ENCODE peak calls at places on chromosomes 3 and 15, in seven cellular contexts. G, L, T, D, S, N and K are unnamed samples. For H3K4me1, the result is how much of the 10 kb centered on the place peaks cover.

GRCh38 chr15:48191574-48192225 is at the start of gene CTXN2:
- DNase-seq in G (no peak), L (no peak), T (no peak), D (no peak), S (peak), N (no peak), K (no peak)

GRCh38 chr15:42727740-42728355 is 9.1 kb downstream of the CDAN1 start:
- DNase-seq in G (no peak), L (no peak), T (no peak), D (no peak), S (no peak), N (no peak), K (no peak)

GRCh38 chr15:25800761-25801515 is 62.2 kb downstream of the ATP10A start:
- DNase-seq in G (no peak), L (no peak), T (no peak), D (no peak), S (no peak), N (no peak), K (no peak)

GRCh38 chr3:141521781-141522180 is 35.0 kb downstream of the RASA2 start:
- DNase-seq in G (no peak), L (no peak), T (no peak), D (no peak), S (no peak), N (no peak), K (no peak)

GRCh38 chr15:82648257-82649103 is 1.3 kb upstream of the CPEB1 start:
- DNase-seq in G (no peak), L (no peak), T (no peak), D (no peak), S (peak), N (no peak), K (no peak)

GRCh38 chr15:98875309-98875708 is 132.3 kb downstream of the PGPEP1L start:
- DNase-seq in G (no peak), L (no peak), T (peak), D (peak), S (no peak), N (no peak), K (no peak)

GRCh38 chr3:125039897-125040175 is 16.0 kb downstream of the HEG1 start:
- DNase-seq in G (no peak), L (no peak), T (no peak), D (no peak), S (no peak), N (no peak), K (no peak)

GRCh38 chr3:26438325-26438940 is 184.1 kb upstream of the LRRC3B start:
- DNase-seq in G (no peak), L (no peak), T (no peak), D (no peak), S (no peak), N (no peak), K (no peak)

GRCh38 chr15:77966540-77967290 is 110.8 kb downstream of the TBC1D2B start:
- DNase-seq in G (peak), L (no peak), T (peak), D (peak), S (peak), N (peak), K (no peak)

GRCh38 chr15:32803631-32804030 is 85.8 kb downstream of the GREM1 start:
- DNase-seq in G (no peak), L (no peak), T (no peak), D (peak), S (no peak), N (no peak), K (no peak)

GRCh38 chr15:91694829-91695205 is 158.7 kb upstream of the SLCO3A1 start:
- DNase-seq in G (no peak), L (no peak), T (no peak), D (peak), S (no peak), N (no peak), K (no peak)

GRCh38 chr3:114504941-114505632 is 211.3 kb downstream of the TIGIT start:
- DNase-seq in G (no peak), L (no peak), T (no peak), D (peak), S (no peak), N (no peak), K (no peak)

GRCh38 chr3:28348286-28348636 is 260 bp upstream of the ZCWPW2 start:
- DNase-seq in G (no peak), L (no peak), T (no peak), D (peak), S (no peak), N (no peak), K (no peak)

GRCh38 chr15:61834076-61834697 is 226.1 kb downstream of the VPS13C start:
- DNase-seq in G (peak), L (peak), T (peak), D (peak), S (peak), N (peak), K (peak)

GRCh38 chr15:56042982-56043980 is 49.9 kb upstream of the NEDD4 start:
- DNase-seq in G (no peak), L (no peak), T (no peak), D (no peak), S (peak), N (no peak), K (no peak)

GRCh38 chr3:135366816-135367215 is 571.8 kb downstream of the EPHB1 start:
- DNase-seq in G (no peak), L (no peak), T (no peak), D (no peak), S (no peak), N (no peak), K (no peak)

GRCh38 chr3:32430900-32431299 is 39.2 kb downstream of the CMTM7 start:
- DNase-seq in G (no peak), L (no peak), T (no peak), D (no peak), S (no peak), N (no peak), K (no peak)

GRCh38 chr3:32424581-32425250 is 33.1 kb downstream of the CMTM7 start:
- DNase-seq in G (no peak), L (no peak), T (no peak), D (no peak), S (no peak), N (no peak), K (no peak)

GRCh38 chr3:32431481-32431880 is 39.8 kb downstream of the CMTM7 start:
- DNase-seq in G (no peak), L (no peak), T (no peak), D (no peak), S (no peak), N (no peak), K (no peak)

GRCh38 chr3:32432045-32432710 is 40.5 kb downstream of the CMTM7 start:
- DNase-seq in G (no peak), L (no peak), T (no peak), D (no peak), S (no peak), N (no peak), K (no peak)

GRCh38 chr3:32428092-32429068 is 36.7 kb downstream of the CMTM7 start:
- DNase-seq in G (no peak), L (no peak), T (peak), D (no peak), S (no peak), N (no peak), K (no peak)
- H3K4me1 ChIP-seq in G (under half), L (under half), T (under half), D (under half), S (under half), N (under half), K (under half)

GRCh38 chr3:45906681-45907220 is 20.4 kb downstream of the CCR9 start:
- DNase-seq in G (no peak), L (no peak), T (peak), D (peak), S (peak), N (no peak), K (no peak)
- H3K27ac ChIP-seq in G (no peak), L (no peak), T (no peak), D (no peak), S (no peak), N (no peak), K (no peak)

GRCh38 chr15:64522226-64522823 is 61.9 kb downstream of the ZNF609 start:
- DNase-seq in G (no peak), L (no peak), T (no peak), D (no peak), S (no peak), N (no peak), K (no peak)

GRCh38 chr15:64521201-64521600 is 60.8 kb downstream of the ZNF609 start:
- DNase-seq in G (no peak), L (no peak), T (no peak), D (no peak), S (no peak), N (no peak), K (no peak)

GRCh38 chr15:64519897-64520296 is 59.5 kb downstream of the ZNF609 start:
- DNase-seq in G (no peak), L (no peak), T (no peak), D (no peak), S (peak), N (no peak), K (no peak)

GRCh38 chr15:64523240-64523639 is 62.9 kb downstream of the ZNF609 start:
- DNase-seq in G (no peak), L (no peak), T (no peak), D (no peak), S (no peak), N (no peak), K (no peak)

DNA sequence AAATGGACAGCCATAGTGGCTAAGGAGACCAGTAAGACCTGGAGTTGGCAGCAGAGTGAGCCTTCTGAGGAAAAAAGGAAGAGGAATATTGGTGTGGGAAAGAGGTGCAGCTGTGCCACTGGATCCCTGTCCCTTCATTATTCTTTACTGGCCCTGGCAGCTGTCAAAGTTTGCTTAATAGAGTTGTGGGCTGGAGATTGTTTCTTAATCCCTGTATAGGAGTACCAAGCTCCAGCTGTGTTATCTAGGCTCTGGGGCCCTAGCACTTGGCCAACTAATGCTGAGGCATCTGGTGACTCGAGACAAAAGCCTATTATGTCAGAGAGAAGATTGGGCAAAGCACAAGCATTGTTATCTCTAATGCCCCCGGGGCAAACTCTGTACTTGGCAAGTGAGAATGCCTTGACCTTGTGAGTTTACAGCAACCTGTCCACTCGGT is 61.4 kb downstream of the ZNF609 start:
- DNase-seq in G (peak), L (no peak), T (no peak), D (peak), S (peak), N (peak), K (peak)
- H3K4me3 ChIP-seq in G (no peak), L (no peak), T (no peak), D (no peak), S (no peak), N (no peak), K (no peak)

GRCh38 chr3:157529751-157530150 is 26.5 kb upstream of the VEPH1 start:
- DNase-seq in G (no peak), L (no peak), T (no peak), D (no peak), S (no peak), N (no peak), K (no peak)

GRCh38 chr3:157530637-157531300 is 27.6 kb upstream of the VEPH1 start:
- DNase-seq in G (no peak), L (no peak), T (no peak), D (peak), S (no peak), N (no peak), K (no peak)

GRCh38 chr3:157526036-157526435 is 22.8 kb upstream of the VEPH1 start:
- DNase-seq in G (no peak), L (no peak), T (no peak), D (peak), S (no peak), N (no peak), K (no peak)

GRCh38 chr3:157529085-157529484 is 25.9 kb upstream of the VEPH1 start:
- DNase-seq in G (no peak), L (no peak), T (no peak), D (no peak), S (no peak), N (no peak), K (no peak)

DNA sequence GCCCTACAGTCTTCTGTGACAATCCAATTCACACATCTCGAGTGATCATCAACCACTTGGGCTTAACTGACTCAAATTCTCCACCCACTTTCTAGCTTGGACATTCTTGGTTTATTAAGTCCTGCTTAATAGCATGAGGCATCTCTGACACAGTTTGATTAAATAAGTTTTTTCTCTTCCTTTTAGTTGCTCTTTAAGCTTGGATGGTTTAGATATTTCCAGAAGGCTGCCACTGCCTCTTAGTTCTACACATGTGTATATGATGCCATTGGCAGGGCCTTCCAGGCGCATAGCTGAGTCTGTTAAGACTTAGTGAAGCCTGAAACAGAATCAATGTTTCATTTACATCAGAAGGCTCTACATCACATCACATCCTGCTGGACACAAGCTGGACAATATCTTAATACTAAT is 24.3 kb upstream of the VEPH1 start:
- DNase-seq in G (no peak), L (no peak), T (no peak), D (peak), S (no peak), N (no peak), K (no peak)
- H3K4me1 ChIP-seq in G (under half), L (under half), T (under half), D (under half), S (under half), N (under half), K (under half)

GRCh38 chr3:194431553-194431952 is 32.5 kb upstream of the GP5 start:
- DNase-seq in G (no peak), L (no peak), T (no peak), D (no peak), S (no peak), N (no peak), K (no peak)
- H3K27ac ChIP-seq in G (no peak), L (no peak), T (no peak), D (no peak), S (no peak), N (no peak), K (no peak)